ENCODE peak calls at places on chromosome 11, in seven cellular contexts. G is GDM1, D is amniotic stem cell, M is HCT116, I is NCI-H1436, N is KG1, P is RPMI7951. A is an unnamed sample.

GRCh38 chr11:73670808-73671207 is 24.4 kb downstream of the PLEKHB1 start:
- DNase-seq in G (no peak), N (no peak), D (no peak), I (no peak), M (no peak), P (no peak), A (no peak)

GRCh38 chr11:88555829-88556202 is 218.3 kb upstream of the CTSC start:
- DNase-seq in N (no peak), D (no peak), G (no peak), I (no peak), P (peak; percentile 37), M (no peak), A (peak; percentile 47)

GRCh38 chr11:9155930-9156329 is 64.5 kb upstream of the SCUBE2 start:
- DNase-seq in D (no peak), P (no peak), N (no peak), M (no peak), G (no peak), I (no peak), A (no peak)

GRCh38 chr11:111798279-111798678 is 32.1 kb upstream of the PPP2R1B start:
- DNase-seq in G (no peak), I (peak; percentile 13), D (no peak), M (no peak), P (no peak), N (no peak), A (no peak)

GRCh38 chr11:19347911-19348310 is 107.2 kb upstream of the E2F8 start:
- DNase-seq in N (no peak), D (no peak), M (no peak), G (no peak), P (no peak), I (no peak), A (no peak)

GRCh38 chr11:70174846-70175764 is 28.0 kb upstream of the FADD start:
- DNase-seq in I (peak; percentile 14), M (no peak), G (no peak), P (no peak), N (no peak), D (no peak), A (no peak)

GRCh38 chr11:70105755-70106571 is 27.8 kb downstream of the ANO1 start:
- DNase-seq in G (no peak), P (no peak), N (no peak), I (peak; percentile 9), M (no peak), D (no peak), A (no peak)

GRCh38 chr11:17734986-17735822 is 623 bp downstream of the KCNC1 start:
- DNase-seq in G (no peak), N (no peak), M (no peak), P (peak; percentile 53), D (peak; percentile 59), I (peak; percentile 34), A (no peak)

GRCh38 chr11:76185931-76186401 is 20.3 kb downstream of the WNT11 start:
- DNase-seq in D (no peak), P (no peak), N (no peak), G (no peak), I (no peak), M (no peak), A (no peak)

GRCh38 chr11:95977534-95978174 is 53.7 kb upstream of the MTMR2 start:
- DNase-seq in P (peak; percentile 89), N (no peak), D (no peak), M (no peak), I (no peak), G (no peak), A (peak; percentile 8)

GRCh38 chr11:66186470-66186869 is 82.0 kb upstream of the RAB1B start:
- DNase-seq in M (no peak), I (no peak), N (no peak), G (no peak), P (no peak), D (no peak), A (no peak)

A was measured in HS-5.